ENCODE peak calls at places on chromosomes 1 and 21, in eight cellular contexts. Q is H9; A is COLO829; B is GM23248; S is stimulated activated CD8-positive, alpha-beta memory T cell treated with anti-CD3 and anti-CD28 coated beads, Interleukin-7, amount 100 ng/mL, for 1 hour; W is body of pancreas; P is NCI-H524; D is activated gamma-delta T cell treated with anti-CD3 and anti-CD28 coated beads, Interleukin-2, amount 50 U/mL, for 16 hours. X is an unnamed sample.

GRCh38 chr1:225762002-225762441 is 15.6 kb upstream of the SRP9 start:
- DNase-seq in Q (no peak), A (no peak), B (peak; percentile 50), S (no peak), W (no peak), P (peak; percentile 80), D (no peak), X (no peak)

GRCh38 chr1:46003315-46003714 is 129.1 kb downstream of the PIK3R3 start:
- DNase-seq in Q (no peak), A (no peak), B (no peak), S (no peak), W (no peak), P (no peak), D (no peak), X (no peak)

GRCh38 chr1:205179842-205180241 is 31.7 kb downstream of the DSTYK start:
- DNase-seq in Q (no peak), A (no peak), B (peak; percentile 51), S (no peak), W (no peak), P (no peak), D (no peak), X (no peak)

GRCh38 chr21:26715116-26715515 is 130.1 kb downstream of the ADAMTS1 start:
- DNase-seq in Q (no peak), A (no peak), B (no peak), S (no peak), W (no peak), P (no peak), D (no peak), X (no peak)

GRCh38 chr1:178020968-178021640 is 51.2 kb upstream of the SEC16B start:
- DNase-seq in Q (no peak), A (no peak), B (no peak), S (no peak), W (no peak), P (no peak), D (no peak), X (no peak)

GRCh38 chr1:91750398-91750996 is 135.5 kb downstream of the TGFBR3 start:
- DNase-seq in Q (no peak), A (peak; percentile 11), B (peak; percentile 66), S (no peak), W (no peak), P (no peak), D (no peak), X (no peak)

GRCh38 chr1:161176468-161177111 is 717 bp downstream of the B4GALT3 start:
- DNase-seq in Q (no peak), A (no peak), B (peak; percentile 29), S (no peak), W (no peak), P (no peak), D (no peak), X (no peak)

GRCh38 chr21:42770717-42771502 is 108.4 kb downstream of the WDR4 start:
- DNase-seq in Q (no peak), A (no peak), B (no peak), S (no peak), W (no peak), P (no peak), D (no peak), X (no peak)

GRCh38 chr1:151759241-151759640 is 4.1 kb downstream of the MRPL9 start:
- DNase-seq in Q (no peak), A (no peak), B (peak; percentile 56), S (no peak), W (no peak), P (no peak), D (no peak), X (no peak)

GRCh38 chr1:81703736-81704463 is 96.8 kb upstream of the ADGRL2 start:
- DNase-seq in Q (no peak), A (no peak), B (peak; percentile 67), S (no peak), W (no peak), P (no peak), D (no peak), X (no peak)

GRCh38 chr1:16998589-16998988 is 13.1 kb downstream of the ATP13A2 start:
- DNase-seq in Q (no peak), A (no peak), B (no peak), S (no peak), W (no peak), P (no peak), D (no peak), X (no peak)

GRCh38 chr1:92623187-92623778 is 136.6 kb upstream of the GFI1 start:
- DNase-seq in Q (no peak), A (no peak), B (peak; percentile 44), S (no peak), W (no peak), P (peak; percentile 11), D (no peak), X (peak; percentile 13)

GRCh38 chr21:38798481-38798882 is 7.2 kb upstream of the ETS2 start:
- DNase-seq in Q (peak; percentile 57), A (no peak), B (no peak), S (no peak), W (no peak), P (no peak), D (no peak), X (no peak)

GRCh38 chr1:38088366-38088765 is 41.8 kb upstream of the POU3F1 start:
- DNase-seq in Q (peak; percentile 41), A (no peak), B (no peak), S (no peak), W (no peak), P (peak; percentile 63), D (no peak), X (no peak)

GRCh38 chr1:215022723-215023122 is 59.8 kb upstream of the KCNK2 start:
- DNase-seq in Q (no peak), A (no peak), B (peak; percentile 77), S (no peak), W (no peak), P (no peak), D (no peak), X (no peak)

GRCh38 chr21:46469275-46469674 is 10.6 kb downstream of the DIP2A start:
- DNase-seq in Q (no peak), A (no peak), B (no peak), S (no peak), W (no peak), P (no peak), D (no peak), X (no peak)

GRCh38 chr1:197464039-197464438 is 196.0 kb downstream of the CRB1 start:
- DNase-seq in Q (no peak), A (no peak), B (peak; percentile 72), S (no peak), W (peak; percentile 16), P (no peak), D (no peak), X (no peak)

GRCh38 chr1:246492611-246493245 is 14.4 kb downstream of the SMYD3 start:
- DNase-seq in Q (peak; percentile 60), A (peak; percentile 81), B (peak; percentile 89), S (no peak), W (peak; percentile 58), P (peak; percentile 72), D (no peak), X (peak; percentile 50)

GRCh38 chr1:54543729-54544496 is 4.1 kb upstream of the ACOT11 start:
- DNase-seq in Q (no peak), A (no peak), B (peak; percentile 86), S (no peak), W (no peak), P (no peak), D (no peak), X (no peak)

GRCh38 chr1:199282910-199283309 is 644.1 kb downstream of the PTPRC start:
- DNase-seq in Q (no peak), A (no peak), B (peak; percentile 66), S (no peak), W (no peak), P (no peak), D (no peak), X (no peak)

GRCh38 chr1:30722175-30722537 is 1.2 kb downstream of the MATN1 start:
- DNase-seq in Q (no peak), A (no peak), B (no peak), S (no peak), W (no peak), P (no peak), D (no peak), X (no peak)

GRCh38 chr21:45894107-45894810 is 87.3 kb upstream of the COL6A1 start:
- DNase-seq in Q (no peak), A (peak; percentile 32), B (peak; percentile 92), S (no peak), W (no peak), P (peak; percentile 88), D (no peak), X (no peak)

GRCh38 chr1:230005040-230005439 is 62.0 kb upstream of the GALNT2 start:
- DNase-seq in Q (no peak), A (no peak), B (no peak), S (no peak), W (no peak), P (peak; percentile 14), D (no peak), X (peak; percentile 28)

GRCh38 chr1:235180916-235181315 is 19.9 kb upstream of the RBM34 start:
- DNase-seq in Q (no peak), A (no peak), B (no peak), S (no peak), W (no peak), P (no peak), D (no peak), X (no peak)

GRCh38 chr1:2628191-2628932 is 4.5 kb downstream of the MMEL1 start:
- DNase-seq in Q (no peak), A (no peak), B (no peak), S (no peak), W (no peak), P (no peak), D (no peak), X (no peak)

GRCh38 chr1:157137051-157137772 is 983 bp downstream of the ETV3 start:
- DNase-seq in Q (no peak), A (no peak), B (peak; percentile 64), S (no peak), W (no peak), P (peak; percentile 19), D (no peak), X (no peak)